ENCODE peak calls at places on chromosomes 2 and 18, in four cellular contexts. U is ascending aorta, T is A549, O is Peyer's patch. Q is an unnamed sample.

GRCh38 chr2:124325667-124326425 is 300.8 kb downstream of the CNTNAP5 start:
- DNase-seq in O (no peak), U (no peak), T (no peak), Q (no peak)

GRCh38 chr2:97957432-97958183 is 38.1 kb downstream of the TMEM131 start:
- DNase-seq in T (no peak), U (no peak), O (no peak), Q (no peak)

GRCh38 chr2:26913599-26914285 is 56.7 kb upstream of the MAPRE3 start:
- DNase-seq in T (no peak), U (no peak), O (no peak), Q (no peak)

GRCh38 chr2:157404363-157404762 is 39.5 kb downstream of the CYTIP start:
- DNase-seq in U (no peak), O (no peak), T (no peak), Q (no peak)

GRCh38 chr2:176157499-176158305 is 595 bp downstream of the HOXD3 start:
- DNase-seq in U (no peak), T (no peak), O (peak; percentile 74), Q (no peak)

GRCh38 chr2:66869076-66869475 is 434.2 kb downstream of the MEIS1 start:
- DNase-seq in U (no peak), T (no peak), O (no peak), Q (no peak)

GRCh38 chr2:240291337-240291751 is 144.1 kb upstream of the GPC1 start:
- DNase-seq in U (no peak), T (no peak), O (no peak), Q (no peak)

GRCh38 chr2:212845941-212846340 is 305.5 kb downstream of the IKZF2 start:
- DNase-seq in T (no peak), U (no peak), O (no peak), Q (no peak)

GRCh38 chr18:60017371-60017770 is 117.6 kb downstream of the PMAIP1 start:
- DNase-seq in O (no peak), T (no peak), U (no peak), Q (no peak)

GRCh38 chr2:120791961-120792295 is 56.3 kb downstream of the GLI2 start:
- DNase-seq in T (no peak), O (no peak), U (no peak), Q (no peak)

GRCh38 chr2:191666733-191667132 is 11.2 kb upstream of the NABP1 start:
- DNase-seq in T (no peak), O (no peak), U (no peak), Q (no peak)

GRCh38 chr18:55869965-55870585 is 282.1 kb upstream of the TCF4 start:
- DNase-seq in U (no peak), T (no peak), O (no peak), Q (no peak)

GRCh38 chr2:235676536-235676799 is 182.6 kb downstream of the AGAP1 start:
- DNase-seq in U (no peak), T (no peak), O (no peak), Q (no peak)

GRCh38 chr2:238061310-238062202 is 755 bp downstream of the SCLY start:
- DNase-seq in O (peak; percentile 63), T (peak; percentile 53), U (no peak), Q (no peak)

GRCh38 chr2:121790276-121790956 is 35.0 kb downstream of the TSN start:
- DNase-seq in U (no peak), T (peak; percentile 43), O (no peak), Q (no peak)

GRCh38 chr2:215998636-215999035 is 14.7 kb downstream of the MREG start:
- DNase-seq in U (no peak), T (no peak), O (no peak), Q (no peak)

GRCh38 chr2:127508621-127509034 is 17.7 kb downstream of the IWS1 start:
- DNase-seq in U (peak; percentile 57), O (no peak), T (peak; percentile 91), Q (peak; percentile 2)

GRCh38 chr2:240992572-240993291 is 5.7 kb upstream of the SNED1 start:
- DNase-seq in T (no peak), O (peak; percentile 40), U (no peak), Q (no peak)

GRCh38 chr18:63336366-63337099 is 17.0 kb upstream of the BCL2 start:
- DNase-seq in U (no peak), O (no peak), T (no peak), Q (no peak)

GRCh38 chr2:10935953-10936942 is 24.5 kb downstream of the KCNF1 start:
- DNase-seq in T (peak; percentile 99), U (no peak), O (no peak), Q (no peak)

GRCh38 chr18:11160303-11160702 is 10.9 kb upstream of the PIEZO2 start:
- DNase-seq in T (no peak), O (no peak), U (no peak), Q (no peak)

GRCh38 chr2:63555299-63555698 is 33.0 kb downstream of the WDPCP start:
- DNase-seq in O (no peak), T (no peak), U (no peak), Q (no peak)

GRCh38 chr2:139495851-139496250 is 715.7 kb upstream of the NXPH2 start:
- DNase-seq in T (no peak), O (no peak), U (no peak), Q (no peak)

GRCh38 chr2:36059684-36060083 is 295.9 kb upstream of the CRIM1 start:
- DNase-seq in T (no peak), O (no peak), U (no peak), Q (no peak)

DNA sequence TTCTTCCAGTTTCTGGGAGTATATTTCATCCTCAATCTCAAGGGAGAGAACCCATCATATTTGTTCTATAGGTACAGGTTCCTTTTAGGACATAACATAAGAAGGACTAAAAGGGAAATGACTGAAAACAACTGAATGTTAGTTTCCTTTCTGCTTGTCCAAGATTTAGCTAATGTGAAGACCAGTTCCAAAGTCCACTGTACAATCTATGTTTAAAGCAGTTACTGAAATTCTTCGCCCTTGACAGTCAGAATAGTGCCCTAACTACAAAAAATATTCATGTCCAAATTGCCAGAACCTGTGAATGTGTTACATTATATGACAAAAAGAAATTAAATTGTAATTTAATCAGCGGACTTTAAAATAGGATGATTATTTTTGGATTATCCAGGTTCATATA is 466.3 kb upstream of the SETBP1 start:
- DNase-seq in T (no peak), U (no peak), O (no peak), Q (no peak)
- TF ChIP-seq CTCF in T (no peak), U (no peak), O (no peak), Q (no peak)

DNA sequence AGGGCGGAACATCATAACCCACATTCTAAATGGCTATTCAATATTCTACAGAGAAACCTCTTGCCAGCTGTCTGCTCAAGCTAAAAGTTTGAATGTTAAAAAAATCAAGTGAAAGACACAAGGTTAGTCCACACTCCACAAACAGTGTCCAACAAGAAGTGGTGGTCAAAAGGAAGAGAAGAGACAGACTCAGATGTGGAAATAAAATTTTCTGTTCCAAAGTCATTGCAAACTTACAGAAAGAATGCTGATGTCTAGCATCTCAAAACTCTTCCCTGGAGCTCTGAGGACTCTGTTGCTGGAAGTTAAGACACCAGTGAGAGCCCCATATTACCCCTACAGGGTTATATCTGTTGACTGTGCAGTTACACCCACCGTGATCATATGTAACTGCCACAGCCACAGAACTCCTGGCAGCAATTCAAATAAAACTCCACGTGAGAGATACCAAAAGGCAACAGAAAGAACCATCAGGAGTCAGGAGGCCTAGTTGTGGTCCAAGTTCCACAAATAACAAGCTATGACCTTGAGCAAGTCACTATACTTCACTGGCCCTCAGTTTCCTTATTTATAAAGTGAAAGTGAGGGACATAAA is 60.9 kb downstream of the AAK1 start:
- DNase-seq in U (no peak), O (no peak), T (no peak), Q (no peak)
- H3K4me1 ChIP-seq in U (no peaks in the 10 kb centered on the region), O (peaks cover 34% of the 10 kb centered on the region), T (peaks cover 32% of the 10 kb centered on the region), Q (peaks cover 54% of the 10 kb centered on the region)

GRCh38 chr2:171792922-171793580 is 101.0 kb downstream of the SLC25A12 start:
- DNase-seq in U (no peak), T (no peak), O (no peak), Q (no peak)

GRCh38 chr2:171794918-171795317 is 99.1 kb downstream of the SLC25A12 start:
- DNase-seq in U (no peak), O (no peak), T (no peak), Q (no peak)

GRCh38 chr2:171789956-171790355 is 102.7 kb downstream of the DYNC1I2 start:
- DNase-seq in T (no peak), O (no peak), U (no peak), Q (no peak)

GRCh38 chr2:171792157-171792556 is 101.9 kb downstream of the SLC25A12 start:
- DNase-seq in U (no peak), O (no peak), T (no peak), Q (no peak)

GRCh38 chr2:171793691-171794678 is 100.1 kb downstream of the SLC25A12 start:
- DNase-seq in U (no peak), O (no peak), T (no peak), Q (no peak)
- H3K4me3 ChIP-seq in U (no peak overlapping the region), O (no peak overlapping the region), T (no peak overlapping the region), Q (no peak overlapping the region)

GRCh38 chr18:45739848-45740247 is 15.9 kb downstream of the SLC14A1 start:
- DNase-seq in U (no peak), O (no peak), T (no peak), Q (no peak)

GRCh38 chr18:45741056-45741455 is 17.1 kb downstream of the SLC14A1 start:
- DNase-seq in U (no peak), O (no peak), T (no peak), Q (no peak)

GRCh38 chr18:45734944-45735343 is 11.0 kb downstream of the SLC14A1 start:
- DNase-seq in O (no peak), T (no peak), U (no peak), Q (no peak)

GRCh38 chr18:45739268-45739667 is 15.3 kb downstream of the SLC14A1 start:
- DNase-seq in U (no peak), O (no peak), T (no peak), Q (no peak)

GRCh38 chr18:45738660-45739059 is 14.7 kb downstream of the SLC14A1 start:
- DNase-seq in O (no peak), T (no peak), U (no peak), Q (no peak)
- TF ChIP-seq CTCF in O (no peak), T (no peak), U (no peak), Q (no peak)

GRCh38 chr2:224957540-224958465 is 84.5 kb downstream of the DOCK10 start:
- DNase-seq in U (no peak), O (no peak), T (no peak), Q (no peak)

GRCh38 chr2:224951723-224952481 is 90.4 kb downstream of the DOCK10 start:
- DNase-seq in U (no peak), O (no peak), T (no peak), Q (no peak)

GRCh38 chr2:224956706-224957105 is 85.6 kb downstream of the DOCK10 start:
- DNase-seq in U (no peak), O (no peak), T (no peak), Q (no peak)

GRCh38 chr2:224952942-224953657 is 89.2 kb downstream of the DOCK10 start:
- DNase-seq in U (no peak), O (no peak), T (no peak), Q (peak; percentile 10)

GRCh38 chr2:224954980-224955379 is 87.3 kb downstream of the DOCK10 start:
- DNase-seq in O (no peak), U (no peak), T (no peak), Q (no peak)
- H3K4me1 ChIP-seq in O (peaks cover 16% of the 10 kb centered on the region), U (no peaks in the 10 kb centered on the region), T (peaks cover 3% of the 10 kb centered on the region), Q (no peaks in the 10 kb centered on the region)

DNA sequence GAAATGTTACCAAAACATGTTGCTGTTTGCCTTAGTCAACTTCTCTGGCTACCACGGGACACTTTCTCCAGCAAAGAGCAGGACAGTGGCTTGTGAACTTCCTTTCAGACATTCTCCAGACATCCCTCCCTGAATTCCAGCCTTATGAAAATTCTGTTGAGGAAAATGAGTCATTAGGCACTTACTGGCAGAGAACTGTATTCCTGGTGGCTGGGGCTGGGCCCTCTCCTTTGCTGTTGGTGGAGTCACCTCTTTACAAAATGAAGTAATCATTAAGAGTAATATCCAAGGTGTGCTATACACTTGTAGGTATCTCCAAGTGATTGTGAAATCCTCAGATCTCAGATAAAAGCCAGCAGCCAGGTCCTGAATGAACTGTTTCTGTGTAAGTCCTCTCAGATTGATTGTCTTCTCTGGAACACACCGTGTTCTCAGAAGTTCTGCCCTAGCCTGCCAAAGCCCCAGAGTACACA is 1.4 kb upstream of the FAP start:
- DNase-seq in O (no peak), U (no peak), T (no peak), Q (no peak)
- H3K4me3 ChIP-seq in O (no peak overlapping the region), U (no peak overlapping the region), T (no peak overlapping the region), Q (no peak overlapping the region)